ENCODE peak calls at places on chromosomes 1 and 21, in six cellular contexts. E, C, A, X, U and S are unnamed samples.

GRCh38 chr1:166827426-166827825 is 11.8 kb upstream of the POGK start:
- DNase-seq in E (no peak), C (no peak), A (no peak), X (no peak), U (no peak), S (no peak)

GRCh38 chr1:59673575-59674467 is 140.9 kb upstream of the HOOK1 start:
- DNase-seq in E (no peak), C (peak), A (peak), X (no peak), U (no peak), S (no peak)

GRCh38 chr1:197695961-197696360 is 79.3 kb downstream of the DENND1B start:
- DNase-seq in E (no peak), C (no peak), A (no peak), X (no peak), U (no peak), S (no peak)

GRCh38 chr21:45081636-45082035 is 7.3 kb downstream of the ADARB1 start:
- DNase-seq in E (no peak), C (no peak), A (no peak), X (no peak), U (no peak), S (no peak)

GRCh38 chr1:66315675-66316074 is 218.3 kb upstream of the SGIP1 start:
- DNase-seq in E (no peak), C (no peak), A (no peak), X (no peak), U (no peak), S (no peak)

GRCh38 chr1:239179001-239179400 is 207.4 kb upstream of the CHRM3 start:
- DNase-seq in E (no peak), C (no peak), A (no peak), X (no peak), U (no peak), S (no peak)

GRCh38 chr1:29117381-29117780 is 6.3 kb downstream of the TMEM200B start:
- DNase-seq in E (no peak), C (no peak), A (no peak), X (no peak), U (no peak), S (no peak)

GRCh38 chr1:153790282-153790995 is 15.2 kb downstream of the SLC27A3 start:
- DNase-seq in E (no peak), C (no peak), A (peak), X (no peak), U (no peak), S (no peak)

GRCh38 chr1:1621682-1622577 is 6.6 kb downstream of the MIB2 start:
- DNase-seq in E (no peak), C (no peak), A (no peak), X (no peak), U (no peak), S (no peak)

GRCh38 chr21:28834335-28835238 is 158.1 kb downstream of the LTN1 start:
- DNase-seq in E (no peak), C (no peak), A (no peak), X (no peak), U (no peak), S (no peak)

GRCh38 chr1:27301582-27302199 is 20.3 kb upstream of the TMEM222 start:
- DNase-seq in E (no peak), C (no peak), A (no peak), X (no peak), U (no peak), S (no peak)

GRCh38 chr1:78052685-78053433 is 7.1 kb downstream of the GIPC2 start:
- DNase-seq in E (no peak), C (no peak), A (no peak), X (no peak), U (no peak), S (no peak)

GRCh38 chr1:34365295-34365694 is 188.6 kb downstream of the C1orf94 start:
- DNase-seq in E (no peak), C (no peak), A (no peak), X (no peak), U (no peak), S (no peak)

GRCh38 chr1:30106125-30106524 is 617.3 kb downstream of the MATN1 start:
- DNase-seq in E (no peak), C (peak), A (no peak), X (no peak), U (no peak), S (no peak)

GRCh38 chr1:75615664-75616435 is 4.9 kb upstream of the SLC44A5 start:
- DNase-seq in E (peak), C (no peak), A (no peak), X (no peak), U (no peak), S (no peak)

GRCh38 chr1:41282679-41283317 is 40.7 kb upstream of the SCMH1 start:
- DNase-seq in E (no peak), C (peak), A (no peak), X (no peak), U (no peak), S (no peak)

GRCh38 chr1:9728451-9729295 is 77.1 kb downstream of the PIK3CD start:
- DNase-seq in E (peak), C (no peak), A (no peak), X (peak), U (peak), S (peak)

GRCh38 chr1:50969611-50970507 is at the start of gene CDKN2C:
- DNase-seq in E (peak), C (peak), A (peak), X (peak), U (no peak), S (peak)

GRCh38 chr1:162357681-162358266 is 18.9 kb downstream of the SPATA46 start:
- DNase-seq in E (no peak), C (no peak), A (no peak), X (no peak), U (no peak), S (no peak)

GRCh38 chr1:121483961-121484424 is 299.2 kb downstream of the SRGAP2C start:
- DNase-seq in E (no peak), C (no peak), A (no peak), X (no peak), U (no peak), S (no peak)

GRCh38 chr1:88300864-88301263 is 383.2 kb upstream of the PKN2 start:
- DNase-seq in E (no peak), C (no peak), A (no peak), X (no peak), U (no peak), S (no peak)

GRCh38 chr1:168116327-168116799 is 20.4 kb downstream of the GPR161 start:
- DNase-seq in E (no peak), C (peak), A (no peak), X (no peak), U (no peak), S (no peak)

GRCh38 chr1:207034998-207035397 is 2.4 kb upstream of the C1orf116 start:
- DNase-seq in E (no peak), C (no peak), A (no peak), X (no peak), U (no peak), S (no peak)

GRCh38 chr1:28883242-28883616 is 31.1 kb upstream of the EPB41 start:
- DNase-seq in E (no peak), C (no peak), A (no peak), X (no peak), U (no peak), S (no peak)

GRCh38 chr1:237851209-237851845 is 39.4 kb downstream of the ZP4 start:
- DNase-seq in E (no peak), C (no peak), A (no peak), X (no peak), U (no peak), S (no peak)

GRCh38 chr1:193754732-193755427 is 568.5 kb upstream of the B3GALT2 start:
- DNase-seq in E (no peak), C (no peak), A (no peak), X (no peak), U (no peak), S (no peak)

GRCh38 chr21:45570071-45570470 is 27.8 kb upstream of the SLC19A1 start:
- DNase-seq in E (no peak), C (no peak), A (peak), X (no peak), U (no peak), S (no peak)

GRCh38 chr1:14875781-14876564 is 277.5 kb downstream of the KAZN start:
- DNase-seq in E (no peak), C (no peak), A (no peak), X (no peak), U (no peak), S (no peak)

GRCh38 chr1:157961805-157962762 is 31.4 kb upstream of the KIRREL1 start:
- DNase-seq in E (no peak), C (no peak), A (no peak), X (no peak), U (no peak), S (no peak)

GRCh38 chr1:12573015-12573825 is 44.8 kb downstream of the DHRS3 start:
- DNase-seq in E (no peak), C (no peak), A (no peak), X (no peak), U (no peak), S (no peak)